ENCODE peak calls at places on chromosomes 4 and X, in eight cellular contexts. L, C, V, E, I, B, Y and Q are unnamed samples.

GRCh38 chr4:181416966-181417365 is 826.2 kb upstream of the TENM3 start:
- DNase-seq in I (no peak), B (no peak), V (peak), Y (no peak), L (no peak), E (no peak), C (no peak), Q (no peak)

GRCh38 chr4:150769235-150769634 is 187.3 kb downstream of the MAB21L2 start:
- DNase-seq in E (peak), I (peak), L (peak), Y (peak), V (peak), B (no peak), C (no peak), Q (no peak)

GRCh38 chr4:23237771-23238170 is 545.0 kb downstream of the GBA3 start:
- DNase-seq in L (no peak), Y (no peak), E (no peak), B (no peak), C (no peak), V (no peak), I (no peak), Q (no peak)

GRCh38 chr4:81687470-81687869 is 215.8 kb upstream of the RASGEF1B start:
- DNase-seq in C (no peak), I (no peak), B (no peak), E (no peak), Y (no peak), L (no peak), V (no peak), Q (no peak)

GRCh38 chrX:10039821-10040793 is 72.9 kb downstream of the CLDN34 start:
- DNase-seq in L (peak), V (no peak), I (no peak), Y (peak), C (no peak), E (peak), B (no peak), Q (no peak)

GRCh38 chr4:110998308-110998707 is 375.4 kb upstream of the PITX2 start:
- DNase-seq in L (peak), B (no peak), V (no peak), Y (no peak), E (no peak), I (no peak), C (no peak), Q (no peak)

GRCh38 chr4:135185256-135185655 is 983.7 kb upstream of the PABPC4L start:
- DNase-seq in B (no peak), L (peak), E (no peak), V (no peak), C (no peak), I (no peak), Y (no peak), Q (no peak)

GRCh38 chr4:108619372-108620100 is 840 bp upstream of the RPL34 start:
- DNase-seq in E (no peak), V (no peak), B (no peak), L (peak), C (no peak), Y (no peak), I (no peak), Q (peak)

GRCh38 chr4:174714393-174715211 is 114.4 kb downstream of the GLRA3 start:
- DNase-seq in V (peak), E (peak), I (peak), C (no peak), B (no peak), L (peak), Y (peak), Q (no peak)

GRCh38 chrX:130878350-130879341 is 24.4 kb downstream of the ENOX2 start:
- DNase-seq in C (no peak), B (no peak), I (peak), L (peak), E (peak), Y (peak), V (peak), Q (no peak)

GRCh38 chr4:31043382-31044062 is 323.4 kb downstream of the PCDH7 start:
- DNase-seq in E (no peak), V (no peak), C (no peak), Y (no peak), L (no peak), I (no peak), B (no peak), Q (no peak)